ENCODE peak calls at places on chromosomes 7 and 10, in four cellular contexts. K, Z, M and P are unnamed samples.
A peak's percentile ranks its signal among the peaks of the same experiment; 100 is the strongest.

GRCh38 chr10:126425051-126425450 is 36.8 kb upstream of the ADAM12 start:
- DNase-seq in K (no peak), Z (no peak), M (no peak), P (no peak)

GRCh38 chr10:33799281-33799943 is 464.9 kb upstream of the NRP1 start:
- DNase-seq in K (no peak), Z (no peak), M (no peak), P (no peak)

GRCh38 chr7:87140271-87140748 is 11.9 kb upstream of the DMTF1 start:
- DNase-seq in K (no peak), Z (no peak), M (no peak), P (no peak)

GRCh38 chr10:48455055-48455391 is 148.5 kb downstream of the MAPK8 start:
- DNase-seq in K (no peak), Z (no peak), M (no peak), P (no peak)

GRCh38 chr10:72088879-72089585 is 681 bp upstream of the SPOCK2 start:
- DNase-seq in K (peak; percentile 24), Z (no peak), M (peak; percentile 56), P (no peak)

GRCh38 chr10:94358480-94358879 is 4.3 kb downstream of the NOC3L start:
- DNase-seq in K (no peak), Z (no peak), M (no peak), P (no peak)

GRCh38 chr10:25867321-25867720 is 66.7 kb upstream of the MYO3A start:
- DNase-seq in K (no peak), Z (no peak), M (no peak), P (no peak)

GRCh38 chr7:1898628-1899185 is 228.6 kb downstream of the ELFN1 start:
- DNase-seq in K (no peak), Z (no peak), M (no peak), P (no peak)

GRCh38 chr10:82438277-82438676 is 563.3 kb downstream of the NRG3 start:
- DNase-seq in K (no peak), Z (no peak), M (no peak), P (no peak)

GRCh38 chr10:48466611-48467240 is 138.1 kb downstream of the ARHGAP22 start:
- DNase-seq in K (no peak), Z (no peak), M (no peak), P (peak; percentile 32)

GRCh38 chr10:125001313-125002043 is 59.6 kb downstream of the ZRANB1 start:
- DNase-seq in K (no peak), Z (peak; percentile 24), M (no peak), P (peak; percentile 30)

GRCh38 chr7:106864298-106865081 is 592 bp upstream of the PIK3CG start:
- DNase-seq in K (no peak), Z (no peak), M (no peak), P (no peak)

GRCh38 chr10:50152792-50153272 is 85.1 kb downstream of the WASHC2A start:
- DNase-seq in K (no peak), Z (no peak), M (no peak), P (peak; percentile 72)

GRCh38 chr10:124736491-124737136 is 7.6 kb downstream of the FAM53B start:
- DNase-seq in K (no peak), Z (peak; percentile 90), M (peak; percentile 89), P (peak; percentile 84)

GRCh38 chr10:47160229-47160908 is 139.6 kb upstream of the GDF10 start:
- DNase-seq in K (no peak), Z (no peak), M (no peak), P (no peak)

GRCh38 chr7:45974540-45975360 is 53.7 kb upstream of the IGFBP3 start:
- DNase-seq in K (no peak), Z (no peak), M (no peak), P (no peak)

GRCh38 chr10:58920655-58921003 is 255.8 kb upstream of the PHYHIPL start:
- DNase-seq in K (no peak), Z (no peak), M (no peak), P (no peak)

GRCh38 chr7:33101916-33102315 is 7.3 kb downstream of the RP9 start:
- DNase-seq in K (no peak), Z (no peak), M (no peak), P (no peak)

GRCh38 chr10:122445904-122446303 is 8.5 kb upstream of the ARMS2 start:
- DNase-seq in K (no peak), Z (no peak), M (no peak), P (no peak)

GRCh38 chr7:73974101-73974947 is 53.6 kb upstream of the ELN start:
- DNase-seq in K (no peak), Z (no peak), M (no peak), P (no peak)

GRCh38 chr10:28219241-28219640 is 83.6 kb downstream of the MPP7 start:
- DNase-seq in K (no peak), Z (no peak), M (no peak), P (no peak)

GRCh38 chr7:107035446-107035845 is 9.1 kb upstream of the PRKAR2B start:
- DNase-seq in K (no peak), Z (no peak), M (no peak), P (no peak)

GRCh38 chr7:112596260-112596659 is 115.5 kb downstream of the LSMEM1 start:
- DNase-seq in K (no peak), Z (no peak), M (no peak), P (no peak)

GRCh38 chr10:110138197-110138812 is 69.1 kb upstream of the MXI1 start:
- DNase-seq in K (peak; percentile 34), Z (no peak), M (no peak), P (no peak)

GRCh38 chr7:47757946-47758371 is 176.0 kb upstream of the TNS3 start:
- DNase-seq in K (no peak), Z (peak; percentile 40), M (no peak), P (peak; percentile 64)

GRCh38 chr10:123150986-123151738 is 3.0 kb upstream of the BUB3 start:
- DNase-seq in K (no peak), Z (no peak), M (no peak), P (no peak)

GRCh38 chr7:136049818-136050461 is 72.8 kb upstream of the MTPN start:
- DNase-seq in K (no peak), Z (no peak), M (no peak), P (no peak)

GRCh38 chr7:134175724-134176350 is 48.7 kb downstream of the LRGUK start:
- DNase-seq in K (no peak), Z (no peak), M (no peak), P (no peak)

GRCh38 chr7:141700291-141700847 is 1.6 kb downstream of the DENND11 start:
- DNase-seq in K (no peak), Z (no peak), M (no peak), P (no peak)

GRCh38 chr10:29470843-29471482 is 163.8 kb downstream of the SVIL start:
- DNase-seq in K (no peak), Z (no peak), M (no peak), P (no peak)

GRCh38 chr7:30596043-30596641 is 1.5 kb downstream of the GARS1 start:
- DNase-seq in K (no peak), Z (peak; percentile 31), M (no peak), P (no peak)

GRCh38 chr7:43460733-43461348 is 122.1 kb upstream of the STK17A start:
- DNase-seq in K (no peak), Z (no peak), M (no peak), P (no peak)

GRCh38 chr10:96306516-96306915 is 2.3 kb downstream of the DNTT start:
- DNase-seq in K (peak; percentile 76), Z (peak; percentile 60), M (peak; percentile 46), P (peak; percentile 76)